ENCODE peak calls at places on chromosome 15, in ten cellular contexts. N is A549; K is CD4-positive, CD25-positive, alpha-beta regulatory T cell; E is breast epithelium; W is cardiac fibroblast; B is AG04450; O is neuronal stem cell; U is brain microvascular endothelial cell; J is AG10803; Y is thoracic aorta. M is an unnamed sample.

GRCh38 chr15:99059010-99059981 is 45.6 kb upstream of the SYNM start:
- DNase-seq in N (peak), K (peak), E (peak), W (peak), B (peak), O (peak), U (peak), J (peak), Y (peak), M (peak)

GRCh38 chr15:33086500-33087141 is 107.9 kb downstream of the FMN1 start:
- DNase-seq in N (peak), K (peak), E (no peak), W (peak), B (no peak), O (no peak), U (peak), J (peak), Y (no peak), M (no peak)

GRCh38 chr15:69343133-69343532 is 44.4 kb downstream of the PAQR5 start:
- DNase-seq in N (no peak), K (no peak), E (no peak), W (no peak), B (no peak), O (no peak), U (no peak), J (no peak), Y (no peak), M (no peak)

GRCh38 chr15:50865515-50866370 is 42.7 kb upstream of the AP4E1 start:
- DNase-seq in N (no peak), K (no peak), E (no peak), W (no peak), B (no peak), O (no peak), U (no peak), J (no peak), Y (no peak), M (no peak)

GRCh38 chr15:59002418-59002859 is 15.0 kb downstream of the RNF111 start:
- DNase-seq in N (no peak), K (no peak), E (no peak), W (no peak), B (no peak), O (no peak), U (no peak), J (no peak), Y (no peak), M (no peak)

GRCh38 chr15:29692527-29692926 is 129.7 kb downstream of the TJP1 start:
- DNase-seq in N (no peak), K (no peak), E (no peak), W (no peak), B (no peak), O (no peak), U (no peak), J (no peak), Y (no peak), M (no peak)

GRCh38 chr15:36478561-36478960 is 100.9 kb upstream of the CDIN1 start:
- DNase-seq in N (no peak), K (no peak), E (no peak), W (no peak), B (no peak), O (no peak), U (no peak), J (no peak), Y (no peak), M (no peak)

GRCh38 chr15:71473751-71474150 is 336.6 kb upstream of the NR2E3 start:
- DNase-seq in N (no peak), K (no peak), E (no peak), W (no peak), B (no peak), O (no peak), U (no peak), J (no peak), Y (no peak), M (no peak)

GRCh38 chr15:83282859-83283812 is 1.3 kb downstream of the BNC1 start:
- DNase-seq in N (no peak), K (no peak), E (no peak), W (peak), B (no peak), O (no peak), U (no peak), J (peak), Y (no peak), M (no peak)

GRCh38 chr15:93236924-93237323 is 147.9 kb upstream of the RGMA start:
- DNase-seq in N (no peak), K (no peak), E (no peak), W (no peak), B (no peak), O (no peak), U (no peak), J (no peak), Y (no peak), M (no peak)

GRCh38 chr15:85151861-85152260 is 170.2 kb downstream of the PDE8A start:
- DNase-seq in N (no peak), K (no peak), E (no peak), W (no peak), B (no peak), O (no peak), U (peak), J (no peak), Y (no peak), M (no peak)

GRCh38 chr15:50124557-50125080 is 5.6 kb upstream of the ATP8B4 start:
- DNase-seq in N (no peak), K (no peak), E (no peak), W (no peak), B (no peak), O (no peak), U (no peak), J (no peak), Y (no peak), M (no peak)

GRCh38 chr15:38707802-38708671 is 143.4 kb upstream of the RASGRP1 start:
- DNase-seq in N (peak), K (peak), E (no peak), W (peak), B (no peak), O (peak), U (peak), J (peak), Y (no peak), M (no peak)

GRCh38 chr15:29913528-29914135 is 91.4 kb upstream of the TJP1 start:
- DNase-seq in N (no peak), K (no peak), E (no peak), W (peak), B (no peak), O (no peak), U (peak), J (peak), Y (no peak), M (no peak)

GRCh38 chr15:59388670-59389069 is 16.0 kb upstream of the MYO1E start:
- DNase-seq in N (peak), K (no peak), E (no peak), W (peak), B (no peak), O (no peak), U (no peak), J (peak), Y (no peak), M (no peak)

GRCh38 chr15:63362196-63362595 is 19.4 kb downstream of the CA12 start:
- DNase-seq in N (no peak), K (no peak), E (no peak), W (peak), B (no peak), O (no peak), U (peak), J (no peak), Y (no peak), M (no peak)

GRCh38 chr15:55343168-55343567 is 24.1 kb downstream of the PIGB start:
- DNase-seq in N (no peak), K (no peak), E (no peak), W (no peak), B (no peak), O (no peak), U (no peak), J (peak), Y (no peak), M (no peak)

GRCh38 chr15:33067456-33067855 is 127.1 kb downstream of the FMN1 start:
- DNase-seq in N (no peak), K (no peak), E (no peak), W (no peak), B (peak), O (no peak), U (peak), J (peak), Y (no peak), M (no peak)

GRCh38 chr15:59008086-59008485 is 20.6 kb downstream of the RNF111 start:
- DNase-seq in N (no peak), K (no peak), E (no peak), W (no peak), B (no peak), O (no peak), U (no peak), J (no peak), Y (no peak), M (no peak)

GRCh38 chr15:78146437-78147154 is 2.6 kb upstream of the IDH3A start:
- DNase-seq in N (no peak), K (no peak), E (no peak), W (no peak), B (no peak), O (no peak), U (no peak), J (no peak), Y (no peak), M (no peak)

GRCh38 chr15:96737408-96737807 is 406.9 kb downstream of the NR2F2 start:
- DNase-seq in N (no peak), K (no peak), E (no peak), W (no peak), B (no peak), O (no peak), U (peak), J (no peak), Y (no peak), M (no peak)

GRCh38 chr15:96887730-96888129 is 557.2 kb downstream of the NR2F2 start:
- DNase-seq in N (no peak), K (no peak), E (no peak), W (no peak), B (no peak), O (no peak), U (peak), J (no peak), Y (no peak), M (no peak)

GRCh38 chr15:66084704-66085103 is 168.8 kb downstream of the MEGF11 start:
- DNase-seq in N (no peak), K (no peak), E (peak), W (no peak), B (no peak), O (no peak), U (no peak), J (no peak), Y (no peak), M (no peak)

GRCh38 chr15:88477885-88478284 is 10.4 kb downstream of the MRPS11 start:
- DNase-seq in N (no peak), K (no peak), E (no peak), W (no peak), B (no peak), O (no peak), U (no peak), J (no peak), Y (no peak), M (no peak)

GRCh38 chr15:78104566-78105500 is 12.5 kb downstream of the SH2D7 start:
- DNase-seq in N (no peak), K (no peak), E (no peak), W (no peak), B (no peak), O (no peak), U (no peak), J (no peak), Y (no peak), M (no peak)

GRCh38 chr15:85473455-85473854 is 93.1 kb downstream of the AKAP13 start:
- DNase-seq in N (no peak), K (no peak), E (no peak), W (peak), B (no peak), O (no peak), U (peak), J (peak), Y (no peak), M (no peak)

GRCh38 chr15:72534522-72534921 is 60.4 kb downstream of the ARIH1 start:
- DNase-seq in N (no peak), K (peak), E (no peak), W (no peak), B (no peak), O (no peak), U (no peak), J (no peak), Y (no peak), M (no peak)

GRCh38 chr15:98000249-98001203 is 40.0 kb downstream of the ARRDC4 start:
- DNase-seq in N (no peak), K (no peak), E (no peak), W (no peak), B (no peak), O (no peak), U (no peak), J (peak), Y (no peak), M (no peak)

GRCh38 chr15:70109982-70110381 is 12.3 kb upstream of the TLE3 start:
- DNase-seq in N (no peak), K (no peak), E (no peak), W (no peak), B (no peak), O (no peak), U (no peak), J (no peak), Y (no peak), M (no peak)

GRCh38 chr15:25739687-25740121 is 123.4 kb downstream of the ATP10A start:
- DNase-seq in N (peak), K (peak), E (no peak), W (peak), B (peak), O (no peak), U (peak), J (peak), Y (no peak), M (no peak)

GRCh38 chr15:50676799-50677483 is 9.7 kb downstream of the TRPM7 start:
- DNase-seq in N (peak), K (no peak), E (no peak), W (peak), B (no peak), O (no peak), U (peak), J (peak), Y (no peak), M (no peak)

GRCh38 chr15:84791763-84792162 is 25.4 kb upstream of the ALPK3 start:
- DNase-seq in N (no peak), K (no peak), E (no peak), W (peak), B (no peak), O (no peak), U (no peak), J (peak), Y (no peak), M (no peak)

GRCh38 chr15:96273317-96274086 is 57.0 kb upstream of the NR2F2 start:
- DNase-seq in N (peak), K (no peak), E (no peak), W (peak), B (peak), O (no peak), U (peak), J (peak), Y (no peak), M (no peak)

GRCh38 chr15:64643685-64644084 is 131.7 kb downstream of the RBPMS2 start:
- DNase-seq in N (no peak), K (no peak), E (no peak), W (no peak), B (no peak), O (no peak), U (no peak), J (no peak), Y (no peak), M (no peak)

GRCh38 chr15:25939122-25939521 is 76.0 kb upstream of the ATP10A start:
- DNase-seq in N (no peak), K (no peak), E (no peak), W (no peak), B (no peak), O (no peak), U (no peak), J (peak), Y (no peak), M (no peak)

GRCh38 chr15:71733122-71733521 is 77.2 kb upstream of the NR2E3 start:
- DNase-seq in N (no peak), K (no peak), E (no peak), W (no peak), B (no peak), O (no peak), U (no peak), J (no peak), Y (no peak), M (no peak)

GRCh38 chr15:88480981-88481380 is 13.5 kb downstream of the MRPS11 start:
- DNase-seq in N (no peak), K (no peak), E (no peak), W (no peak), B (no peak), O (no peak), U (no peak), J (no peak), Y (no peak), M (no peak)

GRCh38 chr15:57534279-57534678 is 57.4 kb upstream of the MYZAP start:
- DNase-seq in N (no peak), K (no peak), E (no peak), W (peak), B (no peak), O (no peak), U (no peak), J (peak), Y (no peak), M (no peak)

GRCh38 chr15:91689377-91689776 is 164.1 kb upstream of the SLCO3A1 start:
- DNase-seq in N (no peak), K (no peak), E (no peak), W (no peak), B (no peak), O (no peak), U (no peak), J (no peak), Y (no peak), M (no peak)

GRCh38 chr15:91694131-91694828 is 159.2 kb upstream of the SLCO3A1 start:
- DNase-seq in N (no peak), K (no peak), E (no peak), W (peak), B (no peak), O (no peak), U (no peak), J (peak), Y (no peak), M (peak)

GRCh38 chr15:91692596-91692995 is 160.9 kb upstream of the SLCO3A1 start:
- DNase-seq in N (no peak), K (no peak), E (no peak), W (no peak), B (no peak), O (no peak), U (no peak), J (no peak), Y (no peak), M (no peak)

GRCh38 chr15:91696981-91697380 is 156.5 kb upstream of the SLCO3A1 start:
- DNase-seq in N (no peak), K (no peak), E (no peak), W (no peak), B (no peak), O (no peak), U (no peak), J (no peak), Y (no peak), M (no peak)

GRCh38 chr15:91694829-91695205 is 158.7 kb upstream of the SLCO3A1 start:
- DNase-seq in N (no peak), K (no peak), E (no peak), W (peak), B (peak), O (no peak), U (no peak), J (peak), Y (peak), M (peak)
- H3K4me3 ChIP-seq in N (no peak), K (no peak), E (peak), W (peak), B (peak), O (no peak), U (no peak), J (peak), Y (peak), M (peak)

GRCh38 chr15:61736792-61737191 is 323.5 kb downstream of the VPS13C start:
- DNase-seq in N (no peak), K (no peak), E (no peak), W (no peak), B (no peak), O (no peak), U (no peak), J (no peak), Y (no peak), M (no peak)
- H3K4me3 ChIP-seq in N (no peak), K (no peak), E (no peak), W (no peak), B (no peak), O (no peak), U (no peak), J (no peak), Y (no peak), M (no peak)

DNA sequence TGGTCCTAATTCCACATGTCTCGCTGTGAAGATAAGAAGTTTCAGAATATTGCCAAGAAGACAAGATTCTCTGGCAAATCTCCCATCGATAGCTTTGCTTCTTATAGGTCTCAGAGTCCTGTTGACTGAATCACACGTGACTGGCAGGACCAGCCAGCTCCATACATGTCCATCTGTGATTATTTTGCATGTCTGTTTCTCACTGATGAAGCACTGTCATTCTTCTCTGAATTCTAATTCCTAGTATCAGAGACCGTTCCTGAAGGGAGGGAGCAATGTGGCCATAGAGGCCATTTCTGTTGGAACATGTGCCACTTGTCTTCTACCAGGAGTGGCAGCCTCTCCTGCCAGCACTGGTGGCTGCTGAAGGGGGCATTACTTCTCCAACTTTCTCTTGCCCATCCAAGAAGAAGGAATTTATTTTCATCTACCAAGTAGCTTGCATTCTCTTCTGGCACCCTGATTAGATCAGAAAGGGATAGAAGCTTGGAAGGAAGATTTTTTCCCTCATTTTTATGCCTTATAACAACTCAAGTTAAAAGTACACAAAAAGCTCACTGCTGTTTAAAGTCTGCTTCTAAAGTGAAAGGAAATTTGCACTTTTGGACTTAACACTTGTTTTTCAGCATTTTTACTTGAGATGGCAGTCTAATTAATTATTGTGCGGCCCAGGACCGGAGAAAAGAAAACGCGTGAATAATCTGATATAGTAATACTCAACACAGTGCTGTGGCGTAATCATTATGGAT is 115.8 kb downstream of the IQCH start:
- DNase-seq in N (no peak), K (no peak), E (no peak), W (no peak), B (no peak), O (no peak), U (no peak), J (no peak), Y (no peak), M (no peak)
- H3K4me3 ChIP-seq in N (no peak), K (no peak), E (no peak), W (no peak), B (no peak), O (no peak), U (no peak), J (no peak), Y (no peak), M (no peak)

GRCh38 chr15:41935566-41936020 is 36.8 kb downstream of the EHD4 start:
- DNase-seq in N (no peak), K (no peak), E (no peak), W (no peak), B (no peak), O (no peak), U (no peak), J (no peak), Y (no peak), M (no peak)

GRCh38 chr15:41939986-41940385 is 32.4 kb downstream of the EHD4 start:
- DNase-seq in N (no peak), K (no peak), E (no peak), W (no peak), B (no peak), O (no peak), U (no peak), J (no peak), Y (no peak), M (no peak)

GRCh38 chr15:41936649-41937567 is 35.4 kb downstream of the EHD4 start:
- DNase-seq in N (no peak), K (peak), E (no peak), W (peak), B (no peak), O (no peak), U (peak), J (no peak), Y (no peak), M (no peak)

GRCh38 chr15:41936155-41936554 is 36.2 kb downstream of the EHD4 start:
- DNase-seq in N (no peak), K (no peak), E (no peak), W (no peak), B (no peak), O (no peak), U (no peak), J (no peak), Y (no peak), M (no peak)

GRCh38 chr15:41937568-41937923 is 34.8 kb downstream of the EHD4 start:
- DNase-seq in N (no peak), K (no peak), E (no peak), W (no peak), B (no peak), O (no peak), U (no peak), J (no peak), Y (no peak), M (no peak)
- H3K4me3 ChIP-seq in N (no peak), K (peak), E (no peak), W (no peak), B (no peak), O (no peak), U (no peak), J (no peak), Y (no peak), M (no peak)

GRCh38 chr15:82056900-82057825 is 11.3 kb upstream of the MEX3B start:
- DNase-seq in N (no peak), K (no peak), E (no peak), W (no peak), B (no peak), O (no peak), U (no peak), J (no peak), Y (no peak), M (no peak)
- H3K4me3 ChIP-seq in N (no peak), K (no peak), E (no peak), W (no peak), B (no peak), O (no peak), U (no peak), J (no peak), Y (no peak), M (no peak)

M was measured in tibial artery.